ENCODE peak calls at places on chromosomes 12 and 14, in eight cellular contexts. Q is H1, V is HCT116, I is HepG2, Z is endothelial cell of umbilical vein, E is GM12878, H is K562, P is SK-N-SH. C is an unnamed sample.
A peak's percentile ranks its signal among the peaks of the same experiment; 100 is the strongest.

GRCh38 chr14:36946872-36947271 is 225.5 kb downstream of the SLC25A21 start:
- DNase-seq in Q (no peak), V (no peak), I (no peak), Z (no peak), E (no peak), H (no peak), P (no peak), C (no peak)

GRCh38 chr14:61470261-61470953 is 149.0 kb downstream of the PRKCH start:
- DNase-seq in Q (no peak), V (no peak), I (no peak), Z (peak; percentile 82), E (no peak), H (no peak), P (peak; percentile 41), C (peak; percentile 77)

GRCh38 chr12:18430425-18431048 is 169.2 kb downstream of the PIK3C2G start:
- DNase-seq in Q (peak; percentile 63), V (peak; percentile 38), I (peak; percentile 24), Z (peak; percentile 62), E (no peak), H (peak; percentile 34), P (peak; percentile 30), C (no peak)

GRCh38 chr12:22974865-22975264 is 349.9 kb downstream of the ETNK1 start:
- DNase-seq in Q (no peak), V (peak; percentile 15), I (peak; percentile 13), Z (peak; percentile 83), E (no peak), H (no peak), P (no peak), C (no peak)

GRCh38 chr12:109948382-109948781 is 47.8 kb downstream of the GIT2 start:
- DNase-seq in Q (no peak), V (no peak), I (no peak), Z (no peak), E (no peak), H (no peak), P (no peak), C (no peak)

GRCh38 chr12:4439736-4440135 is 5.9 kb downstream of the FGF6 start:
- DNase-seq in Q (no peak), V (no peak), I (no peak), Z (no peak), E (no peak), H (no peak), P (no peak), C (no peak)

GRCh38 chr12:1457901-1458300 is 136.5 kb downstream of the FBXL14 start:
- DNase-seq in Q (no peak), V (no peak), I (no peak), Z (no peak), E (no peak), H (no peak), P (no peak), C (no peak)

GRCh38 chr12:3247596-3248270 is 170.6 kb downstream of the TSPAN9 start:
- DNase-seq in Q (no peak), V (no peak), I (no peak), Z (no peak), E (no peak), H (no peak), P (peak; percentile 57), C (no peak)

GRCh38 chr12:57852620-57853509 is 6.3 kb upstream of the CTDSP2 start:
- DNase-seq in Q (peak; percentile 85), V (no peak), I (peak; percentile 32), Z (no peak), E (no peak), H (peak; percentile 38), P (no peak), C (no peak)

GRCh38 chr12:129310346-129310745 is 457.1 kb downstream of the GLT1D1 start:
- DNase-seq in Q (no peak), V (no peak), I (no peak), Z (no peak), E (no peak), H (no peak), P (no peak), C (no peak)

GRCh38 chr12:25130741-25131188 is 64.2 kb downstream of the DNAI7 start:
- DNase-seq in Q (no peak), V (peak; percentile 22), I (peak; percentile 31), Z (peak; percentile 49), E (no peak), H (peak; percentile 15), P (peak; percentile 33), C (peak; percentile 30)

GRCh38 chr14:56274556-56274955 is 156.3 kb downstream of the PELI2 start:
- DNase-seq in Q (no peak), V (no peak), I (no peak), Z (no peak), E (no peak), H (no peak), P (no peak), C (no peak)

GRCh38 chr12:39595923-39596322 is 23.7 kb downstream of the ABCD2 start:
- DNase-seq in Q (no peak), V (no peak), I (no peak), Z (no peak), E (no peak), H (no peak), P (no peak), C (no peak)

GRCh38 chr14:68816943-68817430 is 24.1 kb upstream of the ZFP36L1 start:
- DNase-seq in Q (no peak), V (no peak), I (no peak), Z (no peak), E (no peak), H (no peak), P (no peak), C (no peak)

GRCh38 chr14:68816183-68816942 is 23.5 kb upstream of the ZFP36L1 start:
- DNase-seq in Q (peak; percentile 99), V (no peak), I (peak; percentile 63), Z (peak; percentile 89), E (no peak), H (peak; percentile 84), P (peak; percentile 98), C (no peak)

GRCh38 chr14:68814376-68815287 is 21.8 kb upstream of the ZFP36L1 start:
- DNase-seq in Q (no peak), V (no peak), I (peak; percentile 74), Z (peak; percentile 70), E (peak; percentile 84), H (no peak), P (peak; percentile 71), C (no peak)

GRCh38 chr14:68817513-68818212 is 24.8 kb upstream of the ZFP36L1 start:
- DNase-seq in Q (no peak), V (no peak), I (no peak), Z (no peak), E (no peak), H (no peak), P (peak; percentile 24), C (no peak)

GRCh38 chr14:68815288-68816182 is 22.7 kb upstream of the ZFP36L1 start:
- DNase-seq in Q (no peak), V (no peak), I (no peak), Z (peak; percentile 62), E (no peak), H (no peak), P (peak; percentile 12), C (no peak)
- H3K9ac ChIP-seq in Q (peak overlapping the region; percentile 66), V (peak overlapping the region; percentile 79), I (peak overlapping the region; percentile 44), Z (peak overlapping the region; percentile 11), E (peak overlapping the region; percentile 88), H (peak overlapping the region; percentile 85), P (peak overlapping the region; percentile 29), C (no peak overlapping the region)

GRCh38 chr14:91231446-91231845 is 13.1 kb downstream of the GPR68 start:
- DNase-seq in Q (no peak), V (no peak), I (no peak), Z (no peak), E (no peak), H (no peak), P (no peak), C (no peak)
- H3K4me3 ChIP-seq in Q (no peak overlapping the region), V (no peak overlapping the region), I (no peak overlapping the region), Z (no peak overlapping the region), E (no peak overlapping the region), H (no peak overlapping the region), P (no peak overlapping the region), C (no peak overlapping the region)

GRCh38 chr12:104691661-104692334 is 235.1 kb downstream of the CHST11 start:
- DNase-seq in Q (no peak), V (no peak), I (no peak), Z (no peak), E (no peak), H (no peak), P (no peak), C (no peak)
- TF ChIP-seq POLR2AphosphoS5 in Q (no peak), V (no peak), I (no peak), Z (no peak), E (no peak), H (no peak), P (no peak), C (no peak)

DNA sequence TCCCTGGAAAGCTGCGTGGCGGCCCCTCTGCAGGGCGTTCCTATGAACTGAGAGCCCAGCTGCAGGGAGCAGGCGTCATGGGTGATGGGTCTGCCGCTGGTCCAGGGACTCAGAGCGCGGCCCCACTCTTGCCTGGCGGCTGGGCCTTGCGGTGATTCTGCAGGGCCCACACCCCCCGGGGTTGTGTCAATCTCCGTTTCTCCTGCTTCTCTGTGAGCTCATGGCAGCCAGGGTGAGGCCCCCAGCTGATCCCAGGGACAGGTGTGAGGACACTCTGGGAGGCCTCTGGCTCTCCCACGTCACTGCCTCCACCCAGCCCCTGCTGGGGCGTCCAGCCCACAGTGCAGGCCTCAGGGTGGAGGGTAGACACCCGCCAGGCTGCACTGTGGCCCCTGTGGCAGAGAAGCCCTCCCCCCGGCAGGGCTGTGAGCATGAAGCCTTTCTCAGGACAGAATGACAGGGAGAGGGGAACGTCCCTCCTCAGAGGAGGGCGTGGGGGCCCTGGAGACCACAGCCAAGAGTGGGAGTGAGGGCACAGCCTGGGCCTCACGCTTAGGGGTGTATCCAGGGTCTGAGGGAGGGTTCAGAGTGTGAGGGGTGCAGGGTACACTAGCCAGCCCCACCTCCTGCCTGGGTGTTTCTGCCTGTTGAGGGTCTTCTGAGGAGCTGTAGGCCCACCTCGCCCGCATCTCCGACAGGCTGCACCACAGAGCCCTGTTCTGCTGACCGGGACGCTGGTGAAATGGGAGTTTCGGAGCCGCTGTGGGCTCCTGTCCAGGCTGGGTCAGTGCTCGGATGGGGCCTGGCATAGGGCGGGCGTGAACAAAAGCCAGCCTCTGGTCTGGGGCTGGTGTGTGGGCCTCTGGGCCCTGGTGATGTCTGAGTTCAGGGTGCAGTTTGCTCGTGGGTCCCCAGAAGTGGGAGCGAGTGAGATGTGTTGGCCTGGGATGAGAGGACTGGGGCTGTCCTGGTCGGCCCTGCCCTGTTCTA is 26.7 kb upstream of the CRIP2 start:
- DNase-seq in Q (no peak), V (no peak), I (no peak), Z (no peak), E (no peak), H (no peak), P (no peak), C (no peak)
- H3K9ac ChIP-seq in Q (no peak overlapping the region), V (no peak overlapping the region), I (no peak overlapping the region), Z (peak overlapping the region; percentile 22), E (no peak overlapping the region), H (no peak overlapping the region), P (no peak overlapping the region), C (no peak overlapping the region)

C was measured in SK-N-MC.